ENCODE peak calls at places on chromosomes 11 and 22, in five cellular contexts. One of them, this sample, is unnamed.

GRCh38 chr11:33829430-33830141 is 55.3 kb upstream of the FBXO3 start:
- DNase-seq in body of pancreas: peak
- DNase-seq in IMR-90: peak
- DNase-seq in psoas muscle: peak
- DNase-seq in fibroblast of pulmonary artery: peak
- DNase-seq in this sample: peak

GRCh38 chr11:127624455-127624854 is 623.9 kb upstream of the KIRREL3 start:
- DNase-seq in body of pancreas: no peak
- DNase-seq in IMR-90: peak
- DNase-seq in psoas muscle: no peak
- DNase-seq in fibroblast of pulmonary artery: peak
- DNase-seq in this sample: no peak

GRCh38 chr11:120908521-120909181 is 115.3 kb upstream of the TBCEL start:
- DNase-seq in body of pancreas: no peak
- DNase-seq in IMR-90: no peak
- DNase-seq in psoas muscle: no peak
- DNase-seq in fibroblast of pulmonary artery: no peak
- DNase-seq in this sample: peak

GRCh38 chr22:29626497-29627195 is 23.2 kb downstream of the NF2 start:
- DNase-seq in body of pancreas: no peak
- DNase-seq in IMR-90: peak
- DNase-seq in psoas muscle: no peak
- DNase-seq in fibroblast of pulmonary artery: peak
- DNase-seq in this sample: no peak

GRCh38 chr11:43489869-43490465 is 131.2 kb downstream of the TTC17 start:
- DNase-seq in body of pancreas: no peak
- DNase-seq in IMR-90: no peak
- DNase-seq in psoas muscle: no peak
- DNase-seq in fibroblast of pulmonary artery: no peak
- DNase-seq in this sample: no peak

GRCh38 chr22:49525776-49526535 is 301.7 kb downstream of the BRD1 start:
- DNase-seq in body of pancreas: no peak
- DNase-seq in IMR-90: no peak
- DNase-seq in psoas muscle: peak
- DNase-seq in fibroblast of pulmonary artery: no peak
- DNase-seq in this sample: peak

GRCh38 chr11:87819141-87819540 is 356.1 kb downstream of the RAB38 start:
- DNase-seq in body of pancreas: no peak
- DNase-seq in IMR-90: no peak
- DNase-seq in psoas muscle: no peak
- DNase-seq in fibroblast of pulmonary artery: peak
- DNase-seq in this sample: no peak

GRCh38 chr22:38861170-38861874 is 10.7 kb downstream of the CBX6 start:
- DNase-seq in body of pancreas: no peak
- DNase-seq in IMR-90: no peak
- DNase-seq in psoas muscle: no peak
- DNase-seq in fibroblast of pulmonary artery: peak
- DNase-seq in this sample: peak

GRCh38 chr11:85718991-85719807 is 33.2 kb upstream of the CCDC89 start:
- DNase-seq in body of pancreas: no peak
- DNase-seq in IMR-90: peak
- DNase-seq in psoas muscle: peak
- DNase-seq in fibroblast of pulmonary artery: peak
- DNase-seq in this sample: peak

GRCh38 chr11:117425679-117426296 is 98.1 kb downstream of the CEP164 start:
- DNase-seq in body of pancreas: no peak
- DNase-seq in IMR-90: no peak
- DNase-seq in psoas muscle: no peak
- DNase-seq in fibroblast of pulmonary artery: no peak
- DNase-seq in this sample: peak

GRCh38 chr11:13314676-13315394 is 37.2 kb downstream of the BMAL1 start:
- DNase-seq in body of pancreas: no peak
- DNase-seq in IMR-90: peak
- DNase-seq in psoas muscle: no peak
- DNase-seq in fibroblast of pulmonary artery: no peak
- DNase-seq in this sample: no peak

GRCh38 chr11:116501728-116502127 is 271.1 kb downstream of the BUD13 start:
- DNase-seq in body of pancreas: no peak
- DNase-seq in IMR-90: no peak
- DNase-seq in psoas muscle: no peak
- DNase-seq in fibroblast of pulmonary artery: no peak
- DNase-seq in this sample: no peak

GRCh38 chr11:133776671-133777070 is 68.6 kb downstream of the SPATA19 start:
- DNase-seq in body of pancreas: no peak
- DNase-seq in IMR-90: no peak
- DNase-seq in psoas muscle: no peak
- DNase-seq in fibroblast of pulmonary artery: no peak
- DNase-seq in this sample: no peak

GRCh38 chr11:27909386-27909785 is 198.6 kb downstream of the KIF18A start:
- DNase-seq in body of pancreas: no peak
- DNase-seq in IMR-90: no peak
- DNase-seq in psoas muscle: no peak
- DNase-seq in fibroblast of pulmonary artery: no peak
- DNase-seq in this sample: no peak

GRCh38 chr22:29765905-29766631 is 739 bp downstream of the ZMAT5 start:
- DNase-seq in body of pancreas: no peak
- DNase-seq in IMR-90: no peak
- DNase-seq in psoas muscle: no peak
- DNase-seq in fibroblast of pulmonary artery: no peak
- DNase-seq in this sample: peak

GRCh38 chr11:86459002-86459385 is 84.3 kb downstream of the CCDC81 start:
- DNase-seq in body of pancreas: no peak
- DNase-seq in IMR-90: peak
- DNase-seq in psoas muscle: no peak
- DNase-seq in fibroblast of pulmonary artery: peak
- DNase-seq in this sample: no peak

GRCh38 chr22:35140879-35141745 is 75.2 kb downstream of the ISX start:
- DNase-seq in body of pancreas: no peak
- DNase-seq in IMR-90: no peak
- DNase-seq in psoas muscle: no peak
- DNase-seq in fibroblast of pulmonary artery: no peak
- DNase-seq in this sample: peak

GRCh38 chr22:47593291-47593690 is 830.8 kb downstream of the TBC1D22A start:
- DNase-seq in body of pancreas: no peak
- DNase-seq in IMR-90: no peak
- DNase-seq in psoas muscle: no peak
- DNase-seq in fibroblast of pulmonary artery: no peak
- DNase-seq in this sample: no peak

GRCh38 chr22:39653787-39654077 is 83.2 kb downstream of the CACNA1I start:
- DNase-seq in body of pancreas: no peak
- DNase-seq in IMR-90: no peak
- DNase-seq in psoas muscle: no peak
- DNase-seq in fibroblast of pulmonary artery: no peak
- DNase-seq in this sample: no peak

GRCh38 chr11:19499999-19500398 is 212.6 kb upstream of the NAV2 start:
- DNase-seq in body of pancreas: no peak
- DNase-seq in IMR-90: peak
- DNase-seq in psoas muscle: no peak
- DNase-seq in fibroblast of pulmonary artery: peak
- DNase-seq in this sample: peak

GRCh38 chr11:64560139-64560771 is 30.8 kb upstream of the SLC22A12 start:
- DNase-seq in body of pancreas: no peak
- DNase-seq in IMR-90: no peak
- DNase-seq in psoas muscle: peak
- DNase-seq in fibroblast of pulmonary artery: no peak
- DNase-seq in this sample: peak

GRCh38 chr11:73017024-73017751 is 124.9 kb downstream of the FCHSD2 start:
- DNase-seq in body of pancreas: no peak
- DNase-seq in IMR-90: no peak
- DNase-seq in psoas muscle: no peak
- DNase-seq in fibroblast of pulmonary artery: no peak
- DNase-seq in this sample: no peak

GRCh38 chr22:39311592-39312400 is 7.6 kb downstream of the RPL3 start:
- DNase-seq in body of pancreas: no peak
- DNase-seq in IMR-90: no peak
- DNase-seq in psoas muscle: no peak
- DNase-seq in fibroblast of pulmonary artery: no peak
- DNase-seq in this sample: peak

GRCh38 chr22:49647346-49648026 is 180.2 kb downstream of the BRD1 start:
- DNase-seq in body of pancreas: no peak
- DNase-seq in IMR-90: no peak
- DNase-seq in psoas muscle: no peak
- DNase-seq in fibroblast of pulmonary artery: no peak
- DNase-seq in this sample: no peak

GRCh38 chr11:20518323-20518834 is 81.0 kb upstream of the SLC6A5 start:
- DNase-seq in body of pancreas: peak
- DNase-seq in IMR-90: no peak
- DNase-seq in psoas muscle: no peak
- DNase-seq in fibroblast of pulmonary artery: no peak
- DNase-seq in this sample: no peak

GRCh38 chr22:50400406-50400805 is 57.3 kb downstream of the PPP6R2 start:
- DNase-seq in body of pancreas: no peak
- DNase-seq in IMR-90: no peak
- DNase-seq in psoas muscle: no peak
- DNase-seq in fibroblast of pulmonary artery: no peak
- DNase-seq in this sample: peak

GRCh38 chr22:20290578-20291248 is 22.6 kb upstream of the RTN4R start:
- DNase-seq in body of pancreas: no peak
- DNase-seq in IMR-90: no peak
- DNase-seq in psoas muscle: no peak
- DNase-seq in fibroblast of pulmonary artery: no peak
- DNase-seq in this sample: no peak

GRCh38 chr22:41288245-41288946 is 2.4 kb upstream of the RANGAP1 start:
- DNase-seq in body of pancreas: peak
- DNase-seq in IMR-90: peak
- DNase-seq in psoas muscle: no peak
- DNase-seq in fibroblast of pulmonary artery: peak
- DNase-seq in this sample: peak

GRCh38 chr11:108497317-108498045 is 703 bp downstream of the POGLUT3 start:
- DNase-seq in body of pancreas: peak
- DNase-seq in IMR-90: peak
- DNase-seq in psoas muscle: peak
- DNase-seq in fibroblast of pulmonary artery: peak
- DNase-seq in this sample: peak

GRCh38 chr11:69207165-69207889 is 51.6 kb downstream of the SMIM38 start:
- DNase-seq in body of pancreas: no peak
- DNase-seq in IMR-90: no peak
- DNase-seq in psoas muscle: no peak
- DNase-seq in fibroblast of pulmonary artery: no peak
- DNase-seq in this sample: peak

GRCh38 chr22:47325249-47325648 is 562.8 kb downstream of the TBC1D22A start:
- DNase-seq in body of pancreas: no peak
- DNase-seq in IMR-90: no peak
- DNase-seq in psoas muscle: no peak
- DNase-seq in fibroblast of pulmonary artery: no peak
- DNase-seq in this sample: no peak

GRCh38 chr22:40679249-40679963 is at the start of gene MCHR1:
- DNase-seq in body of pancreas: no peak
- DNase-seq in IMR-90: peak
- DNase-seq in psoas muscle: no peak
- DNase-seq in fibroblast of pulmonary artery: no peak
- DNase-seq in this sample: no peak

GRCh38 chr11:66727282-66727882 is 1.6 kb downstream of the SPTBN2 start:
- DNase-seq in body of pancreas: peak
- DNase-seq in IMR-90: peak
- DNase-seq in psoas muscle: peak
- DNase-seq in fibroblast of pulmonary artery: peak
- DNase-seq in this sample: peak
- H3K4me3 ChIP-seq in body of pancreas: peak
- H3K4me3 ChIP-seq in IMR-90: peak
- H3K4me3 ChIP-seq in psoas muscle: peak
- H3K4me3 ChIP-seq in fibroblast of pulmonary artery: peak
- H3K4me3 ChIP-seq in this sample: peak

DNA sequence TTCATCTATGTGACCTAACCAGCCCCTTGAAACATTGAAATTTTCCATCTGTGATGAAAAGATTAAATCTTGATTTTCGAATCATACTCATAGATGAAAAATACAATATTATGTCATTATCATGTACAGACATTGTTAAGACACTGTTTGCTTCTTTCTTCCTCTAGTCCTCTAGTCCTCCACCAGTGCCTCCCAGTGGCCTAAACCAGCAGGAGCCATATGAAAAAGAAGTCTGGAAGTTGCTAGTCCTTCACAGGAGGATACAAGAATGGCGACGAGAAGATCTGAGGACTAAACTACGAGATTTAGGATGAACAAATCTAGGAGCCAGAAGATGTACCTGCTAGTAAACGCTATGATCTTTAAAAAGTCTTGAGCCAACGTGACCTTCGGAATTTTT is 134.1 kb downstream of the SLC17A6 start:
- DNase-seq in body of pancreas: no peak
- DNase-seq in IMR-90: peak
- DNase-seq in psoas muscle: no peak
- DNase-seq in fibroblast of pulmonary artery: peak
- DNase-seq in this sample: no peak
- TF ChIP-seq CTCF in body of pancreas: no peak
- TF ChIP-seq CTCF in IMR-90: peak
- TF ChIP-seq CTCF in psoas muscle: peak
- TF ChIP-seq CTCF in fibroblast of pulmonary artery: peak
- TF ChIP-seq CTCF in this sample: no peak

DNA sequence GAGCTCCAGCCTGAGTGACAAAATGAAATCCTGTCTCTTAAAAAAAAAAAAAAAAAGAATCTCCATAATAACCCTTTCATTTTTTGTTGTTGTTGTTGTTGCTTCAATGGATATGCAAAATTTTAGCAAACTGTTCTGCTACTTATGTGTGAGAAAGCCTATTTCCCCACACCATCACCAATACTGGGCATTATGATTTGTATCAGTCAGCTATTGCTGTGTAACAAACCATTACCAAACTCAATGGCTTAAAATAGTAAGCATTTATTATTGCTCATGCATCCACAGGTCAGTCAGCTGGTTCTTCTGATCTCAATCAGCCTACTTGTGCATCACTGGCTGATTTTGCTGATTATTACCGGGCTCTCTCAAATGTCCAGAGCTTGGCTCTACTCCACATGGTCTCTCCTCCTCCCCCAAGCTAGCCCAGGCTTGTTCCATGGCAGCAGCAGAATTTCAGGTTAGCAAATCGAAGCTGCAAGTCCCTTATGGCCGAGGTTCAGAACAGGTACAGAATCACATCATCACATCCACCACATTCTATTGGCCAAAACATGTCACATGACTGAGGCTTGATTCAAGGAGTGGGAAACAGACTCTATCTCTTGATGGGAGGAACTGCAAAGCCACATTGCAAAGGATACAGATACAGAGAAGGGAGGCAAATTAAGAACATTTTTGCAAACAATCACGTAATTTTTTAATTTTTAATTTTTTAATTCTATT is 135.1 kb downstream of the MN1 start:
- DNase-seq in body of pancreas: no peak
- DNase-seq in IMR-90: no peak
- DNase-seq in psoas muscle: no peak
- DNase-seq in fibroblast of pulmonary artery: no peak
- DNase-seq in this sample: no peak
- H3K4me3 ChIP-seq in body of pancreas: no peak
- H3K4me3 ChIP-seq in IMR-90: no peak
- H3K4me3 ChIP-seq in psoas muscle: no peak
- H3K4me3 ChIP-seq in fibroblast of pulmonary artery: no peak
- H3K4me3 ChIP-seq in this sample: no peak

DNA sequence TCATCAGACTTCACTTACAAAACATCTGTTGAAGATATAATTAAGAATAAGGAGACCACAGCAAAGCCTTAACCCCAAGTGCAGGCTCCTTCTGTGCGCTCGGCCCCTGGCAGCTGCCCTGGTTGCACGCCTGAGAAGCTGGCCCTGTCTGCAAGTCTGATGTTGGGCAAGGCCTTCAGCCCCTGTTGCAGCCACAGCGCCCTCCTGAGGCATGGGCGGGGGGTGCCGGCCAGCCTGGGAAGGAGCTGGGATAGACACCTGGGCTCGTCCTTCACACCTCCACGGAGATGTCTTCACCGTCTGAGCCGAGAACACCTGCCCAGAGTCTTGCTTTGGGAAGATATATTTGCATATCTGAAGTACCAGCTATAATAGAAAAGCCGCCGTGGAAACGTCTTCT is 104.1 kb downstream of the MPPED1 start:
- DNase-seq in body of pancreas: no peak
- DNase-seq in IMR-90: no peak
- DNase-seq in psoas muscle: no peak
- DNase-seq in fibroblast of pulmonary artery: no peak
- DNase-seq in this sample: no peak
- TF ChIP-seq CTCF in body of pancreas: no peak
- TF ChIP-seq CTCF in IMR-90: no peak
- TF ChIP-seq CTCF in psoas muscle: no peak
- TF ChIP-seq CTCF in fibroblast of pulmonary artery: no peak
- TF ChIP-seq CTCF in this sample: no peak

This sample was measured in osteoblast.